ENCODE peak calls at places on chromosomes 2 and 18, in four cellular contexts. H is SK-N-SH, B is GM12878, C is K562. M is an unnamed sample.
A peak's percentile ranks its signal among the peaks of the same experiment; 100 is the strongest.

GRCh38 chr18:75083761-75084160 is 125.2 kb downstream of the PTGR3 start:
- DNase-seq in B (no peak), H (no peak), C (no peak), M (peak; percentile 11)

GRCh38 chr2:127066942-127067341 is 40.0 kb downstream of the BIN1 start:
- DNase-seq in H (no peak), B (no peak), C (no peak), M (no peak)

GRCh38 chr2:20771296-20771695 is 51.6 kb downstream of the LDAH start:
- DNase-seq in C (no peak), H (no peak), B (no peak), M (no peak)

GRCh38 chr18:54775686-54776085 is 52.6 kb upstream of the RAB27B start:
- DNase-seq in B (no peak), C (peak; percentile 37), H (peak; percentile 15), M (no peak)

GRCh38 chr18:53152478-53152877 is 812.5 kb downstream of the DCC start:
- DNase-seq in C (no peak), H (peak; percentile 2), B (no peak), M (no peak)

GRCh38 chr2:190781604-190782198 is 98.9 kb upstream of the GLS start:
- DNase-seq in H (peak; percentile 71), C (peak; percentile 63), B (peak; percentile 12), M (no peak)

GRCh38 chr2:7111626-7112025 is 194.4 kb downstream of the RNF144A start:
- DNase-seq in H (no peak), B (no peak), C (no peak), M (no peak)

GRCh38 chr2:38601463-38602135 is 1.1 kb downstream of the HNRNPLL start:
- DNase-seq in B (no peak), C (peak; percentile 53), H (peak; percentile 32), M (no peak)

GRCh38 chr2:286774-287392 is 1.0 kb downstream of the ALKAL2 start:
- DNase-seq in C (no peak), H (peak; percentile 42), B (no peak), M (no peak)

GRCh38 chr18:44601447-44601846 is 79.2 kb upstream of the SETBP1 start:
- DNase-seq in H (no peak), C (no peak), B (no peak), M (no peak)

GRCh38 chr2:220114443-220114842 is 487.0 kb downstream of the SLC4A3 start:
- DNase-seq in B (no peak), C (no peak), H (no peak), M (no peak)

GRCh38 chr2:220120004-220120403 is 492.6 kb downstream of the SLC4A3 start:
- DNase-seq in B (no peak), C (no peak), H (no peak), M (no peak)

DNA sequence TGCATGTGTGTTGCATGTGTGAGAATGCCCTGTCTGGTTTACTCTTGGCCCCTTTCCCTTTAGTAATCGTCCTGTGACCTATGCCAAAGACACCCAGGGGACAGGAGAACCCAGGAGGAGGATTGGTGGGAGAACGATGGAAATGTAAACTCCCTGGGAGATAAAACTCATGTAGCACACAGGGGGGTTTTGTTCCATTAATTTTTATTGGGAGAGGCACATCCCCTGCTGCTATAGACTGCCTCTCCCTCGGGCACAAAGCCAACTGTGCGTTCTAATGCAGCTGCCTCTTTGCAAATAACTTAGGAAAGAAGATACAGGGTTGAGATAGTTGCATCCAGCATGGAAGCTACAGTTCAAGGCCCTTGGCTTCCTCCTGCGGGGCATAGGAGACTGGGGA is 489.6 kb downstream of the SLC4A3 start:
- DNase-seq in B (no peak), H (no peak), C (no peak), M (no peak)
- TF ChIP-seq NRF1 in B (no peak), H (no peak), C (no peak), M (no peak)

GRCh38 chr2:69601179-69601612 is 42.3 kb downstream of the AAK1 start:
- DNase-seq in B (no peak), H (no peak), C (peak; percentile 87), M (no peak)
- TF ChIP-seq NRF1 in B (no peak), H (no peak), C (no peak), M (no peak)

DNA sequence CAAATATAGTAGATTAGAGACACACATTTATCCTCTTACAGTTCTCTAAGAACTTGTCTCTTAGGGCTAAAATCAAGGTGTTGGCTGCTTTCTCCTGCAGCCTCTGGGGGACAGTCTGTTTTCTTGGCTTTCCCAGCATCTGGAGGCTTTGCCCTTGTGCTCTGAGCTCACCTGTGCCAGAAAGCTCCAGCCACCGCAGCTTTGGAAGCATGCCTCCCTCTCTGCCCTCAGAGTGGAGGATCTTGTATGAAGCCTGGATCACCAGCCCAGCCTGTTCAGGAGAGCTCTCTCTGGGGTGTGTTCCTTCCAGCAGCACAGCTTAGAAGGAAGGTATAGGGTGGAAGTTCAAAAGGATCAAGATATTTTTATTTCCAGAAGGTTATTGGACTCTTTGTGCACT is 53.1 kb upstream of the TPO start:
- DNase-seq in C (no peak), B (no peak), H (no peak), M (no peak)
- TF ChIP-seq NRF1 in C (no peak), B (no peak), H (no peak), M (no peak)

DNA sequence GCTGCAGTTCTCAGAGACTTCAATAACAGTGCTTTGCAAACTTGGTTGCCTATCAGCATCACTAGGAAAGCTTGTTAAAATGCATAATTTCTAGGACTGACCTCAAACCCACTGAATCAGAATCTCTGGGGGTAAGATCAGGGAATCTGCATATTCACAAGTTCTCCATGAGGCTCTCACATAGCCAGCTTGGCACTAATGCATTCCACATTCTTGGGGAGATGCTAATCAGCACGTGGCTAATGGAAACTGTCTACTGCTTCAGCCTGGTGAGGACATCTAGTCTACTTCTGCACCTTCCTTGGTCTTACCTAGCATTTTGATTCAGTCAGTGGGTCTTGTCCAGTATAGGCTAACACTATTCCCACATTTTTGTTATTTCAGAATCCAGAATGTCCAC is 56.3 kb downstream of the RBKS start:
- DNase-seq in C (no peak), B (no peak), H (no peak), M (no peak)
- TF ChIP-seq NRF1 in C (no peak), B (no peak), H (no peak), M (no peak)

GRCh38 chr18:56003651-56004050 is 415.7 kb upstream of the TCF4 start:
- DNase-seq in C (no peak), H (no peak), B (no peak), M (no peak)
- TF ChIP-seq NRF1 in C (no peak), H (no peak), B (no peak), M (no peak)

DNA sequence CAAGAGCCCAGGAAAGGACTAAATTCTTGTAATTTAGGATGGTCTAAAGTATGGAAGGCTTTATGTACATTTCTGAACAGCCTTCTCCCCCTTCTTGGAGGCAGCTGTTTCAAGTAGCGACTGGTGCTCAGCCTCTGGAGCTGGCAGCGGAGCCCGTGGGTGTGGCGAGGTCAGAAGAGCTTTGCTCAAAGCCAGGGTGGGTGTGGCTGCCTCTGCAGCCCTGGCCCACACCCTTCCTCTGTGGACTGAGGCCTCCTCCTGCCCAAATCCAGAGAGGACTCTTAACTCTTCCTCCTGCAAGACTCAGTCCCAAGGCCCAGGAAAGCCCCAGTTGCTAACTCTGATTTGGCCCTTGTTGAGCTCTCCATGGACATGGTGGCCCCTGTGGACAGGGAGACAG is 202.1 kb upstream of the REV1 start:
- DNase-seq in H (no peak), B (no peak), C (peak; percentile 37), M (no peak)
- TF ChIP-seq NRF1 in H (no peak), B (no peak), C (no peak), M (no peak)

DNA sequence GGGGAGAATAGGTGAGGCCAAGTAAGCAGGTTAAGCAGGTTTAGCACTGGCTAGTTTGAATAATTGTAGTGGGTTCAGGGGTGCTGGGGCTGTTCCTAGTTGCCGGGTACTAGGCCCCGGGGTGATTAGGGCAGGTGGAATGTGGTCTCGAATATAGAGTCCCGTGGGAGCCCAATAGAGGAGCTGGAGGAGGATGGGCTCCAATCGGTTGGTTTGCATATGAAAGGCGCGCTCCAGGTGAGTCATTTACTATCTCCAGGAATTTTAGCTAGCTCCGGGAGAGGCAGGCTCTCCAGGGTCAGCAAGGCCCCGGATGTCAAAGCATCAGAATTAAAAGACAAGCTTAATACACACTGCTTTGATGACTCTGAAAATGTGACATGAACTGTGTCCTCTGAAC is 304.0 kb downstream of the ZNF521 start:
- DNase-seq in B (no peak), C (no peak), H (no peak), M (peak; percentile 61)
- TF ChIP-seq NRF1 in B (no peak), C (no peak), H (no peak), M (no peak)

GRCh38 chr2:205274801-205275200 is 407.5 kb upstream of the NRP2 start:
- DNase-seq in C (no peak), B (no peak), H (no peak), M (no peak)

GRCh38 chr2:205273627-205274026 is 408.7 kb upstream of the NRP2 start:
- DNase-seq in B (no peak), C (no peak), H (peak; percentile 7), M (no peak)

GRCh38 chr2:205267323-205267722 is 415.0 kb upstream of the NRP2 start:
- DNase-seq in C (no peak), H (no peak), B (no peak), M (no peak)

GRCh38 chr2:205273148-205273547 is 409.2 kb upstream of the NRP2 start:
- DNase-seq in C (no peak), B (no peak), H (no peak), M (no peak)

DNA sequence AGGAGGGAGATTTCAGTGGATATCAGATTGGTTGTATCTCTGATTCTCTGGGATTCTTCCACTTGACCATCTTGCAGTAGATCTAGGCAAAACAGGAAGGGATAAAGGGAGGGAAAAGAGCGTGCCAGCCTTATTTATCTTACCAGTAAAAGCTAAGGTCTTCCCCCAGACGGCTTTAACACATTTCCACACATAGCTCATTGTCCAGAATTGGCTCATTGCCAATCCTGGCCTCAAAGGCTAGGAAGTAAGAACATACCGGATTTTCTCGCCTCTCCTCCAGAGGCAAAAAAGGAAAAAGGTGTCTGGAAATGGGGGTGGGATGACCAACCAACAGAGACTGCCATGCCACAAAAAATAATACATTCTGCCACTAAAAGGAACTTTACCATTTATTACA is 411.6 kb upstream of the NRP2 start:
- DNase-seq in C (peak; percentile 14), H (no peak), B (no peak), M (no peak)
- TF ChIP-seq NRF1 in C (no peak), H (no peak), B (no peak), M (no peak)

M was measured in H1.